ENCODE peak calls at places on chromosomes 1 and 21, in six cellular contexts. L is A549, G is NB4, B is endothelial cell of umbilical vein, S is GM12878, A is K562. K is an unnamed sample.

GRCh38 chr1:110003747-110004428 is 19.3 kb downstream of the AHCYL1 start:
- DNase-seq in A (peak; percentile 81), L (peak; percentile 47), S (peak; percentile 45), B (peak; percentile 93), G (peak; percentile 92), K (peak; percentile 67)

GRCh38 chr1:200483491-200484143 is 73.8 kb upstream of the ZNF281 start:
- DNase-seq in G (peak; percentile 78), S (peak; percentile 72), L (peak; percentile 98), B (peak; percentile 94), A (peak; percentile 34), K (peak; percentile 77)

GRCh38 chr1:17550684-17551584 is 11.4 kb downstream of the ARHGEF10L start:
- DNase-seq in G (no peak), A (no peak), B (no peak), L (no peak), S (no peak), K (no peak)

GRCh38 chr21:36859744-36860501 is 106.5 kb downstream of the HLCS start:
- DNase-seq in G (peak; percentile 90), A (peak; percentile 96), L (peak; percentile 63), S (no peak), B (peak; percentile 58), K (peak; percentile 81)

GRCh38 chr1:236400061-236400638 is 6.1 kb downstream of the EDARADD start:
- DNase-seq in A (no peak), S (no peak), L (no peak), B (no peak), G (no peak), K (peak; percentile 76)

GRCh38 chr21:30747159-30747558 is at the start of gene KRTAP21-2:
- DNase-seq in S (no peak), B (no peak), G (no peak), A (no peak), L (no peak), K (no peak)

GRCh38 chr1:980602-981395 is 1.1 kb downstream of the PERM1 start:
- DNase-seq in A (no peak), G (no peak), S (no peak), B (no peak), L (no peak), K (no peak)

GRCh38 chr1:34590211-34590623 is 164.6 kb upstream of the GJB5 start:
- DNase-seq in A (no peak), S (peak; percentile 16), L (no peak), B (no peak), G (no peak), K (peak; percentile 9)

GRCh38 chr1:221039616-221040015 is 160.4 kb downstream of the HLX start:
- DNase-seq in G (no peak), B (peak; percentile 33), S (no peak), A (no peak), L (no peak), K (no peak)

GRCh38 chr1:33181038-33181861 is 593 bp downstream of the TRIM62 start:
- DNase-seq in S (no peak), L (peak; percentile 42), G (peak; percentile 61), B (no peak), A (no peak), K (no peak)

GRCh38 chr1:9910080-9910424 is at the start of gene CTNNBIP1:
- DNase-seq in S (no peak), A (no peak), L (peak; percentile 62), G (no peak), B (no peak), K (no peak)

GRCh38 chr1:16173447-16174260 is 17.8 kb upstream of the EPHA2 start:
- DNase-seq in S (no peak), G (no peak), L (no peak), A (peak; percentile 38), B (peak; percentile 60), K (no peak)

GRCh38 chr1:240104662-240105061 is 13.0 kb downstream of the FMN2 start:
- DNase-seq in L (no peak), G (no peak), B (no peak), S (no peak), A (no peak), K (no peak)

GRCh38 chr1:45299296-45299695 is 27.4 kb upstream of the HPDL start:
- DNase-seq in A (no peak), G (no peak), L (no peak), S (no peak), B (no peak), K (no peak)

GRCh38 chr1:199898654-199899053 is 128.9 kb upstream of the NR5A2 start:
- DNase-seq in L (peak; percentile 51), A (no peak), B (no peak), G (peak; percentile 4), S (no peak), K (no peak)

GRCh38 chr1:22133928-22134324 is 9.0 kb downstream of the WNT4 start:
- DNase-seq in L (no peak), B (no peak), A (no peak), S (no peak), G (no peak), K (no peak)

GRCh38 chr1:91549041-91549735 is 48.5 kb downstream of the CDC7 start:
- DNase-seq in G (no peak), B (no peak), A (no peak), L (no peak), S (no peak), K (no peak)

GRCh38 chr1:12810691-12811408 is 19.7 kb downstream of the PRAMEF1 start:
- DNase-seq in S (no peak), A (peak; percentile 44), B (no peak), L (no peak), G (no peak), K (no peak)

GRCh38 chr1:229487181-229487580 is 21.0 kb downstream of the NUP133 start:
- DNase-seq in B (no peak), G (no peak), S (no peak), A (no peak), L (no peak), K (no peak)

GRCh38 chr1:63968663-63969460 is 195.0 kb downstream of the ROR1 start:
- DNase-seq in G (no peak), A (no peak), B (no peak), L (no peak), S (no peak), K (no peak)

GRCh38 chr1:27418326-27418761 is 25.9 kb downstream of the GPR3 start:
- DNase-seq in A (no peak), L (peak; percentile 46), S (no peak), B (peak; percentile 65), G (peak; percentile 92), K (no peak)

DNA sequence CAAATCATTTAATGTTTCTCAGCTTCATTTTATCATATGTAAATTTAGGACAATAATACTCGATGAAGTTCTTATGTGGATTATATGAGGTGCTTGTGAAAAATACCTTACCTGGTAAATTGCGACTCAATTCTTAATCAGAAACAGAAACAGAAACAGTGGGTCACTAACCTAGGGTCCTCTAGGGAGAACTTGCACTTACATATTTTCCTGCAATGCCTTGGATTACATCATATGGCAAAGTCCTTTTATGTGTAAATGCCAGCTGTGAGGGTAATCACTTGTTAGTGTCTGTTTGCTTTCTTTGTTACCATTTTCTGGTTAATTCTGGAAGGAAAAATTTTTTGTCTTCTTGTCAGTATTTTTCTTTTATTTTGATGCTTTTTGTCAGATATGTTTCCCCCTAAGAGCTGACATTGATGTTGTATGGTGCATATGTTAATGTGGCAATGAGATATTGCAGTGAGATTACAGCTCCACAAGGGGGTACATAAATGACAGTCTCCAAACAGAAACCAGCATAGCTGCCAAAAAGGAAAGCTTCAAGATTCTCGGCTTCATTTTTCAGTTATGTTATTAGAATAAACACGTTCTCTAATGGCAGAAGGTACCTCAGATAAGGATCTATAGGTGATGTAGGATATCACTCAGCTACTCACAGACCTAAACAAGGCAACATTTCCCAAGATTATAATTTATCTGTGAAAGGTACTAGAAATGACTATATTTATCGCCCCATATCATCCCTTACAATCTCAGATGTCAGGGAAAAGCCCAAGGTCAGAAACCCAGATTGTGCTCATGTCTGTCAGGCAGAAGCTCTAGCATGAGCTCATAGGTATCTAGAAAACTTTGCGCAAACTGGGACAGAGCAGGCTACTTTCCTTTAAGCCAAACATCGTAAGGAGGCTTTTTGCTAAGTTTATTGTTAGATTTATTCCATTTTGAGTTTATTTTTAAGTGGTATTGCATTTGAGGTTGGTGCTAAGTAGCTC is 119.9 kb downstream of the FASLG start:
- DNase-seq in S (peak; percentile 23), L (no peak), B (no peak), A (no peak), G (no peak), K (no peak)
- TF ChIP-seq MYC in S (no peak), L (no peak), B (no peak), A (no peak), G (no peak), K (no peak)

DNA sequence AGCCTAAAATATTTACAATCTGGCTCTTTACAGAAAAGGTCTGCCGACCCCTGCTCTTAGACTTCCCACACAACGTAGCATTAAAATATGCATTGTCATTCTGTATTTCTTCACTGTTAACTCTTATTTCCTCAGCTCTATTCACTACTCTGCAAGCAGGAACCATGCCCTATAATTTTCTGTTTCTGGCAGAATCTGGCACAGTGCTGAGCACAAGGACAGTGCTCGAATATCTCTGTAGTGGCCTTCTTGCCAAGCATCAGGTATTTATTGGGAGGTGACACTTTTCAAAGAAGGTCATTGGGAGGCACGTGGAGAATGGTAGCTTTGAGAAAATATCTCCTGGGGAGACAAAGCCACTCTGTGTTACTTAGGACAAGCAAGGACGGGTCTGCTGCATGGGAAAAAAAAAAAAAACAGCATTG is 77.9 kb downstream of the PSMG1 start:
- DNase-seq in G (peak; percentile 72), L (no peak), A (no peak), B (no peak), S (no peak), K (peak; percentile 76)
- TF ChIP-seq MYC in G (no peak), L (no peak), A (no peak), B (no peak), S (no peak), K (no peak)

GRCh38 chr1:55694297-55694696 is 479.1 kb upstream of the USP24 start:
- DNase-seq in G (no peak), A (no peak), S (no peak), L (no peak), B (peak; percentile 33), K (no peak)

GRCh38 chr1:55690366-55690765 is 475.2 kb upstream of the USP24 start:
- DNase-seq in L (no peak), A (no peak), G (no peak), S (no peak), B (no peak), K (no peak)

GRCh38 chr1:55685560-55685959 is 470.4 kb upstream of the USP24 start:
- DNase-seq in G (no peak), L (no peak), B (no peak), S (no peak), A (no peak), K (no peak)

GRCh38 chr1:55692721-55693120 is 477.6 kb upstream of the USP24 start:
- DNase-seq in B (no peak), L (no peak), G (no peak), A (no peak), S (no peak), K (no peak)

GRCh38 chr1:55689800-55690199 is 474.6 kb upstream of the USP24 start:
- DNase-seq in L (no peak), A (no peak), S (no peak), G (no peak), B (no peak), K (no peak)
- TF ChIP-seq MYC in L (no peak), A (no peak), S (no peak), G (no peak), B (no peak), K (no peak)

DNA sequence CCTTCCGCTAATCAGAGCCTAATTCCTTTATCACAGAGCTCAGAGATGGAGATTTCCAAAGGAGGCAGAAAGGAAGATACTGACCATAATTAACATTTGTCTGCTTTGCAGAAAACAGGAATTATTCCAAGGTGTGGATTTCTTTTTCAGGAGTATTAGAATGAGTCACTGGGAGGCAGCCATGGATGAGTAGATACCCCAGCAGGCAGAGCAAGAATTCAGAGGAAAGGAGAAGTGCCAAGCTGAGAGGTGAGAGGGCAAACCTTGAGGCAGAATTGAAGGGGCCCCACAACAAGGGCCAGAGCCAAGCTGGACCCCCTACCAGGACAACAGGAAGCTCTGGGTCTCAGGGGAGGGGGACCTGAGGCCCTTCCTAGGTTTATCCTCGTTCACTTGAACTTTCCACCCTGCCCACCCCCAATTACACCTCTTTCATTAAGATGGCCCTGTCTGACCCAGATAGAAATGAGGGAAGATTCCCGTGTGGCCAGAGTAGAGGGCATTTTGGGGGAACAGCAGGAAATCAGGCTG is 33.2 kb downstream of the MATN1 start:
- DNase-seq in B (no peak), G (no peak), L (no peak), A (no peak), S (no peak), K (no peak)
- TF ChIP-seq MYC in B (no peak), G (no peak), L (no peak), A (no peak), S (no peak), K (no peak)